ENCODE peak calls at places on chromosomes 13 and 19, in six cellular contexts. J is A673, T is upper lobe of right lung, W is Peyer's patch, I is body of pancreas, B is endodermal cell. K is an unnamed sample.

GRCh38 chr13:42645717-42646116 is 71.8 kb downstream of the TNFSF11 start:
- DNase-seq in T (no peak), W (no peak), I (no peak), J (no peak), B (no peak), K (no peak)

GRCh38 chr13:29605860-29606526 is 10.5 kb upstream of the SLC7A1 start:
- DNase-seq in B (no peak), W (no peak), I (no peak), T (no peak), J (no peak), K (no peak)

GRCh38 chr19:37931941-37932655 is 25.1 kb downstream of the SIPA1L3 start:
- DNase-seq in I (peak; percentile 85), T (peak; percentile 94), B (peak; percentile 91), W (peak; percentile 90), J (no peak), K (peak; percentile 91)

GRCh38 chr19:15180451-15181390 is 20.1 kb downstream of the NOTCH3 start:
- DNase-seq in W (peak; percentile 84), T (peak; percentile 87), I (peak; percentile 57), B (peak; percentile 94), J (peak; percentile 85), K (no peak)

GRCh38 chr13:30872685-30873443 is 33.2 kb upstream of the MEDAG start:
- DNase-seq in W (no peak), T (no peak), I (no peak), B (peak; percentile 86), J (peak; percentile 30), K (no peak)

GRCh38 chr13:113917523-113918371 is 53.9 kb upstream of the GAS6 start:
- DNase-seq in W (peak; percentile 45), B (peak; percentile 39), T (no peak), I (no peak), J (no peak), K (no peak)

GRCh38 chr19:4380254-4380727 is 20.1 kb downstream of the SH3GL1 start:
- DNase-seq in J (no peak), T (no peak), W (no peak), B (no peak), I (peak; percentile 21), K (peak; percentile 82)

GRCh38 chr13:82593239-82593638 is 1289.0 kb downstream of the SLITRK1 start:
- DNase-seq in B (no peak), W (no peak), T (no peak), I (no peak), J (no peak), K (no peak)

GRCh38 chr13:74131206-74131605 is 3.0 kb downstream of the KLF12 start:
- DNase-seq in T (no peak), W (no peak), J (no peak), I (no peak), B (no peak), K (no peak)

GRCh38 chr13:31301119-31301518 is 101.3 kb downstream of the B3GLCT start:
- DNase-seq in T (no peak), B (no peak), J (no peak), W (no peak), I (no peak), K (no peak)

GRCh38 chr19:38100589-38100988 is 123.4 kb downstream of the DPF1 start:
- DNase-seq in B (no peak), W (no peak), I (no peak), J (no peak), T (no peak), K (no peak)

GRCh38 chr19:4831351-4832340 is at the start of gene TICAM1:
- DNase-seq in J (peak; percentile 49), T (peak; percentile 92), B (peak; percentile 59), I (peak; percentile 75), W (peak; percentile 89), K (peak; percentile 90)

GRCh38 chr19:19103167-19103566 is 35.1 kb downstream of the TMEM161A start:
- DNase-seq in I (no peak), W (no peak), J (no peak), T (no peak), B (no peak), K (no peak)

GRCh38 chr19:18894254-18895037 is 1.5 kb downstream of the CERS1 start:
- DNase-seq in B (no peak), T (no peak), J (peak; percentile 80), I (no peak), W (no peak), K (no peak)

GRCh38 chr13:46171223-46171622 is 10.8 kb downstream of the LCP1 start:
- DNase-seq in J (no peak), W (no peak), I (no peak), T (no peak), B (no peak), K (no peak)

GRCh38 chr19:18610556-18611326 is 1.9 kb upstream of the TMEM59L start:
- DNase-seq in I (no peak), J (no peak), W (no peak), B (peak; percentile 81), T (no peak), K (no peak)

GRCh38 chr13:108155185-108156106 is 59.9 kb downstream of the LIG4 start:
- DNase-seq in B (peak; percentile 83), I (peak; percentile 74), W (peak; percentile 75), J (peak; percentile 68), T (peak; percentile 69), K (peak; percentile 78)

GRCh38 chr13:29596064-29596418 is 553 bp upstream of the SLC7A1 start:
- DNase-seq in B (no peak), I (no peak), J (no peak), W (no peak), T (no peak), K (no peak)

GRCh38 chr19:5692785-5693194 is 2.7 kb downstream of the RPL36 start:
- DNase-seq in B (no peak), T (peak; percentile 54), I (no peak), J (no peak), W (no peak), K (no peak)

GRCh38 chr19:4717191-4717965 is 6.3 kb downstream of the DPP9 start:
- DNase-seq in T (peak; percentile 82), I (no peak), W (no peak), J (peak; percentile 24), B (no peak), K (no peak)

GRCh38 chr13:49625392-49626137 is 2.7 kb upstream of the ARL11 start:
- DNase-seq in W (peak; percentile 83), J (no peak), B (no peak), I (peak; percentile 45), T (peak; percentile 85), K (peak; percentile 83)

GRCh38 chr13:42969558-42970172 is 22.4 kb downstream of the EPSTI1 start:
- DNase-seq in T (peak; percentile 86), B (peak; percentile 94), J (peak; percentile 83), I (peak; percentile 81), W (peak; percentile 87), K (peak; percentile 87)

GRCh38 chr13:102587916-102588315 is 8.9 kb upstream of the TPP2 start:
- DNase-seq in B (no peak), T (no peak), I (no peak), J (no peak), W (no peak), K (no peak)

GRCh38 chr19:5343848-5344247 is 3.2 kb upstream of the PTPRS start:
- DNase-seq in B (no peak), W (no peak), T (no peak), J (no peak), I (no peak), K (no peak)

GRCh38 chr13:102484329-102484728 is 82.5 kb upstream of the FGF14 start:
- DNase-seq in J (peak; percentile 60), I (no peak), B (no peak), T (no peak), W (no peak), K (no peak)

GRCh38 chr13:37198629-37199028 is 93.2 kb upstream of the CSNK1A1L start:
- DNase-seq in W (no peak), B (peak; percentile 85), T (no peak), J (peak; percentile 26), I (no peak), K (no peak)

GRCh38 chr13:54305377-54305776 is 1276.8 kb downstream of the OLFM4 start:
- DNase-seq in I (no peak), J (no peak), W (no peak), B (peak; percentile 65), T (no peak), K (no peak)

GRCh38 chr19:18507727-18508440 is 14.0 kb downstream of the ELL start:
- DNase-seq in T (no peak), I (no peak), B (no peak), J (no peak), W (peak; percentile 61), K (no peak)

GRCh38 chr19:54674021-54674617 is 11.3 kb downstream of the LILRB4 start:
- DNase-seq in B (no peak), T (no peak), I (no peak), W (no peak), J (peak; percentile 61), K (no peak)

GRCh38 chr19:13099073-13099999 is 3.3 kb downstream of the LYL1 start:
- DNase-seq in I (no peak), W (peak; percentile 86), B (peak; percentile 80), J (no peak), T (peak; percentile 91), K (peak; percentile 94)

DNA sequence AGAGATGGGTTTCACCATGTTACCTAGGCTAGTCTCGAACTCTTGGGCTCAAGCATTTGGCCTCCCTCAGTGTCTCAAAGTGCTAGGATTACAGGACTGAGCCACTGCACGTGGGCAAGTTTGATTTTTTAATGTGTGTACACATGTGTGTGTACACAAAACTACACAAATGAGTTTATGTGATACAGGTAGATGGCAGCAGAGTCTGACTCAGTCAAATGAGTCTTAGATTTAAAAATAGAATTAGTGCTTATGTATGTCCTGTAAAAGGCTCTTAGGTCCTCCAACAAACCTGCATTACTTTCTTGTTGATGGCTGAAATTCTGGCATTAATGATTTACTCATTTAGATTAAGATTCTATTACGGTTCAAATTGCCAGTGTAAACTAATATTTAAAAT is 293.7 kb downstream of the PCDH17 start:
- DNase-seq in W (no peak), B (no peak), J (no peak), I (no peak), T (no peak), K (no peak)
- TF ChIP-seq CTCF in W (no peak), B (no peak), J (peak; percentile 18), I (no peak), T (no peak), K (no peak)

GRCh38 chr19:17153996-17154395 is 61.2 kb upstream of the USE1 start:
- DNase-seq in T (no peak), J (no peak), B (no peak), I (no peak), W (no peak), K (no peak)

GRCh38 chr19:17149393-17150135 is 65.6 kb upstream of the USE1 start:
- DNase-seq in I (no peak), W (no peak), B (no peak), J (no peak), T (no peak), K (no peak)

GRCh38 chr19:17145546-17146497 is 69.3 kb upstream of the USE1 start:
- DNase-seq in B (no peak), T (no peak), W (no peak), I (no peak), J (no peak), K (no peak)

GRCh38 chr19:17148130-17148529 is 67.0 kb upstream of the USE1 start:
- DNase-seq in I (no peak), B (no peak), W (no peak), J (no peak), T (no peak), K (no peak)
- H3K4me3 ChIP-seq in I (no peak overlapping the region), B (no peak overlapping the region), W (no peak overlapping the region), J (no peak overlapping the region), T (no peak overlapping the region), K (no peak overlapping the region)

GRCh38 chr13:112233716-112234115 is 142.4 kb upstream of the SPACA7 start:
- DNase-seq in J (no peak), W (no peak), T (peak; percentile 0), I (no peak), B (no peak), K (no peak)
- TF ChIP-seq CTCF in J (no peak), W (no peak), T (no peak), I (no peak), B (no peak), K (no peak)

GRCh38 chr19:50640368-50640767 is 687 bp upstream of the SYT3 start:
- DNase-seq in T (no peak), B (no peak), I (no peak), J (no peak), W (no peak), K (no peak)
- H3K4me3 ChIP-seq in T (no peak overlapping the region), B (peak overlapping the region; percentile 69), I (no peak overlapping the region), J (no peak overlapping the region), W (no peak overlapping the region), K (no peak overlapping the region)